ENCODE peak calls at places on chromosomes 1 and 21, in four cellular contexts. Q is HepG2, W is GM12878, E is K562. O is an unnamed sample.

GRCh38 chr21:44013380-44014088 is 1.4 kb downstream of the TRAPPC10 start:
- DNase-seq in Q (no peak), W (peak), E (peak), O (no peak)

GRCh38 chr1:24858277-24858676 is 71.8 kb downstream of the RUNX3 start:
- DNase-seq in Q (no peak), E (no peak), W (no peak), O (no peak)

GRCh38 chr1:8348056-8348776 is 30.3 kb downstream of the SLC45A1 start:
- DNase-seq in E (no peak), Q (no peak), W (no peak), O (no peak)

GRCh38 chr1:18919174-18919905 is 17.0 kb upstream of the ALDH4A1 start:
- DNase-seq in Q (no peak), E (no peak), W (no peak), O (no peak)

GRCh38 chr1:24725209-24725651 is 20.0 kb upstream of the CLIC4 start:
- DNase-seq in Q (peak), W (no peak), E (no peak), O (no peak)

GRCh38 chr1:182206628-182207239 is 145.2 kb upstream of the ZNF648 start:
- DNase-seq in Q (no peak), W (no peak), E (no peak), O (no peak)

GRCh38 chr1:241972703-241973375 is 15.3 kb downstream of the BECN2 start:
- DNase-seq in W (no peak), Q (peak), E (no peak), O (no peak)

GRCh38 chr21:40505681-40506080 is 341.3 kb downstream of the DSCAM start:
- DNase-seq in E (no peak), W (no peak), Q (no peak), O (no peak)

GRCh38 chr21:14050121-14050520 is 160.6 kb downstream of the LIPI start:
- DNase-seq in E (no peak), W (no peak), Q (no peak), O (no peak)

GRCh38 chr1:208245185-208245705 is 1.1 kb upstream of the PLXNA2 start:
- DNase-seq in E (peak), Q (peak), W (peak), O (peak)

GRCh38 chr1:158019177-158019868 is 25.9 kb downstream of the KIRREL1 start:
- DNase-seq in E (no peak), Q (peak), W (no peak), O (peak)

GRCh38 chr1:201955750-201956143 is 444 bp downstream of the TIMM17A start:
- DNase-seq in Q (no peak), E (no peak), W (peak), O (no peak)

GRCh38 chr1:110594466-110595076 is 11.6 kb downstream of the KCNA2 start:
- DNase-seq in E (no peak), W (no peak), Q (no peak), O (no peak)

GRCh38 chr1:34685225-34685624 is 69.6 kb upstream of the GJB5 start:
- DNase-seq in W (no peak), Q (peak), E (no peak), O (no peak)

GRCh38 chr1:209657140-209657879 is 5.1 kb upstream of the LAMB3 start:
- DNase-seq in E (no peak), Q (no peak), W (no peak), O (no peak)

GRCh38 chr1:205258313-205259176 is 30.8 kb downstream of the TMCC2 start:
- DNase-seq in E (peak), W (no peak), Q (no peak), O (no peak)

GRCh38 chr1:40948741-40949528 is 30.6 kb upstream of the CTPS1 start:
- DNase-seq in E (peak), Q (peak), W (no peak), O (peak)

GRCh38 chr1:36034692-36035091 is 49.2 kb upstream of the TEKT2 start:
- DNase-seq in Q (no peak), W (no peak), E (no peak), O (no peak)

GRCh38 chr1:158017800-158018595 is 24.6 kb downstream of the KIRREL1 start:
- DNase-seq in E (no peak), W (no peak), Q (no peak), O (no peak)

GRCh38 chr1:93679546-93679945 is 2.1 kb downstream of the BCAR3 start:
- DNase-seq in Q (no peak), E (no peak), W (no peak), O (no peak)

GRCh38 chr1:37680933-37681332 is 11.4 kb upstream of the CDCA8 start:
- DNase-seq in E (no peak), W (no peak), Q (no peak), O (no peak)

DNA sequence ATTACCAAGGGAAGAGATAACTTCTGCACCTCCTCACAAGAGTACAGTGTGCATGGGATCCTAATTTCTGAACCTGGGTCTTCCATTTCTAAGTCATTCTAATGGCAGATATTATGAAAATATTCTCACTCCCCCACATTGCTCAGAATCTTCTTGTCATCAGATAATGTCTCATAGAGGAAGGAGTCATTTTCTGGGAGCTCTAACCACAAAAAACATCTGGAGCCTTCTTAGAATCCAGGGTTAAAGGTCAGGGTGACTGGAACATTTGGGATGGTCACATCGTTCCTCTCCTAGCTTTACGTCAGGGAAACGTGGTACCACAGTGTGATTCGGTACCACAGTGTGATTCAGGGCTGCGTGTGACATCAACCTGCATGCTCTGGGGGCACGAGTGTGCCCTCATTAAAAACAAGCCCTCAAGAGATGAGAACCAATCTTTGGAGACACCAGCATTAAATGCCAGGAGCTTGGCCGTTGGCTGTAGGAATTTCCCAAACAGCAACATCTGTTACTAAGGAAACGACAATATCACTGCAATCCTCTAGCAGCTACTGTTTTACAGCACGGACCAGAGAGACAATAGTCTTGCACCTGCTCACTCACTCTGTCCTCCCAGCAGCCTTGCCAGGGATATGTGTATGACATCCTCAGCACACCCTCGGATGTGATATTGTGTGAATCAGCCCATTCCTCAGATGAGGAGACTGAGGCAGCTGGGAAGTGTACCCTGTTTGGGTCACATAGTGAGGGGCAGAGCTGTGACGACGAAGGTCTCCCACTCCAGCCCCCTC is 179.1 kb downstream of the PSMG1 start:
- DNase-seq in E (no peak), Q (no peak), W (no peak), O (no peak)
- TF ChIP-seq FOXM1 in E (no peak), Q (no peak), W (no peak), O (no peak)

GRCh38 chr1:226318471-226318870 is 9.5 kb upstream of the LIN9 start:
- DNase-seq in W (no peak), E (no peak), Q (no peak), O (no peak)
- TF ChIP-seq BHLHE40 in W (no peak), E (no peak), Q (no peak), O (no peak)

GRCh38 chr1:228208831-228209524 is 1.1 kb downstream of the OBSCN start:
- DNase-seq in W (no peak), Q (no peak), E (no peak), O (no peak)

GRCh38 chr1:228207381-228207810 is 448 bp upstream of the OBSCN start:
- DNase-seq in W (no peak), Q (no peak), E (no peak), O (no peak)

GRCh38 chr1:228209657-228210056 is 1.8 kb downstream of the OBSCN start:
- DNase-seq in Q (no peak), E (no peak), W (no peak), O (no peak)

GRCh38 chr1:228206582-228207351 is 1.1 kb upstream of the OBSCN start:
- DNase-seq in W (no peak), E (no peak), Q (no peak), O (no peak)

DNA sequence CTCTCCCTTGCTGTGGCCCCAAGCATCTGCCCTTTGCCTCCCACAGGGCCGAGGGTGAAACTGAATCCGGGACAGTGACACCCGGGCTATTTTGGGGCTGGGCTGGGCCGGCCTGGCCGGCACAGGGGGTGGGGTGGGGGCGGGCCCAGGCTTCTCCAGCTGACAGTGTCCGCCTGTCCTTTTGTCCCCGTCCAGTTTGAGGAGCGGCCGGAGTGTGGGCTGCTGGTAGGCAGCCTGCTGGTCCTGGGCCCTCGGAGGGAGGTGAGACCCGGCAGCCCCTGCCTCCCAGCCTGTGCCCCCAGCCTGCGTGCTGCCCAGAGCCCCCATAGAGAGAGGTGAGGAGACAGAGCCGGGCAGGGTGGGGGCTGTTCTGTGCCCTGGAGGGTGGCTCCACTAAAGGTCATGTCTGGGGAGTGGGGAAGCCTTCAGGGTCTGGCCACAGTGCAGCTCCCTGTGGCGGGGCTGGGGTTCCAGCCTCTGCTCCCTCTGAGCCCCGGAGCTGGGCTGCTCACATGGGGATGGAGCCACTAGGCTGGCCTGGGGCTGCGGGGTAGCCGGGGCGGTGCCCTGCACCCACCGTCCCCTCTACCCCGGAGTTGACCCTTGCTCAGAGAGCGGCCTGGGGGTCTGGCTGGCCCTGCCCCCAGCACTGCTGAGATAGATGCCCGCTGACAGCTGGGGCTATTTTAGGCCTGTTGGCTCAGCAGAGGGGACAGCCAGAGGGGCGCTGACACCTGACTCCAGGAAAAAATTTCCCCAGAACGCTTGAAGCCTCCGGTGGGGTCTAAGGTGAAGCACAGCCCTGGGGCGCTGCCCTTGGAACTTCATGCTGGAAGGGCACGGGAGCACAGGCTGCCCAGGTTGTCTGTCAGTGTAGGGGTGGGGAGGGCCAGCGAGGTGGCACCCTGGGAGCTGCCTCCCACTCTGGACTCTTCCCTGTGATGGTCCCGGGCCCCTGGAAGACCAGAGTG is at the start of gene OBSCN:
- DNase-seq in Q (no peak), W (no peak), E (peak), O (no peak)
- TF ChIP-seq TARDBP in Q (no peak), W (no peak), E (no peak), O (no peak)

GRCh38 chr21:35719105-35719504 is 341.2 kb downstream of the SETD4 start:
- DNase-seq in E (no peak), Q (no peak), W (no peak), O (no peak)
- TF ChIP-seq FOXM1 in E (no peak), Q (no peak), W (no peak), O (no peak)